ENCODE peak calls at places on chromosomes 13 and 19, in four cellular contexts. L, S, A and B are unnamed samples.

GRCh38 chr13:50934735-50935419 is 25.3 kb downstream of the RNASEH2B start:
- DNase-seq in L (no peak), S (no peak), A (no peak), B (no peak)

GRCh38 chr13:39484506-39485313 is 118.3 kb downstream of the LHFPL6 start:
- DNase-seq in L (no peak), S (peak; percentile 78), A (no peak), B (no peak)

GRCh38 chr13:82294226-82294625 is 1588.0 kb downstream of the SLITRK1 start:
- DNase-seq in L (no peak), S (no peak), A (no peak), B (no peak)

GRCh38 chr13:87671824-87672603 is 843 bp downstream of the SLITRK5 start:
- DNase-seq in L (no peak), S (peak; percentile 9), A (peak; percentile 32), B (peak; percentile 64)

GRCh38 chr13:62653371-62653770 is 1237.7 kb upstream of the PCDH20 start:
- DNase-seq in L (no peak), S (no peak), A (no peak), B (no peak)

GRCh38 chr13:46596501-46596900 is 43.5 kb downstream of the LRCH1 start:
- DNase-seq in L (no peak), S (no peak), A (no peak), B (no peak)

GRCh38 chr13:53060840-53061485 is 32.4 kb downstream of the OLFM4 start:
- DNase-seq in L (no peak), S (no peak), A (no peak), B (no peak)

GRCh38 chr13:103812966-103813365 is 746.7 kb upstream of the SLC10A2 start:
- DNase-seq in L (no peak), S (no peak), A (no peak), B (no peak)

GRCh38 chr13:93029536-93029935 is 197.1 kb upstream of the GPC6 start:
- DNase-seq in L (no peak), S (peak; percentile 65), A (no peak), B (no peak)

GRCh38 chr19:57008432-57008831 is 111.4 kb upstream of the USP29 start:
- DNase-seq in L (no peak), S (no peak), A (no peak), B (no peak)

GRCh38 chr13:38602261-38602660 is 84.6 kb upstream of the FREM2 start:
- DNase-seq in L (peak; percentile 37), S (no peak), A (no peak), B (no peak)

GRCh38 chr19:33403221-33403972 is 29.9 kb downstream of the CEBPG start:
- DNase-seq in L (no peak), S (no peak), A (peak; percentile 85), B (peak; percentile 82)

GRCh38 chr13:106052200-106052767 is 483.2 kb downstream of the EFNB2 start:
- DNase-seq in L (no peak), S (no peak), A (no peak), B (no peak)

GRCh38 chr19:39514840-39515550 is at the start of gene SELENOV:
- DNase-seq in L (no peak), S (no peak), A (no peak), B (no peak)

GRCh38 chr19:33718668-33719259 is 77.9 kb upstream of the KCTD15 start:
- DNase-seq in L (no peak), S (no peak), A (no peak), B (peak; percentile 33)

GRCh38 chr13:71712988-71713653 is 153.9 kb downstream of the DACH1 start:
- DNase-seq in L (no peak), S (no peak), A (no peak), B (no peak)

GRCh38 chr19:28154077-28154476 is 1058.9 kb downstream of the UQCRFS1 start:
- DNase-seq in L (no peak), S (no peak), A (no peak), B (no peak)

GRCh38 chr19:12802267-12803106 is 618 bp downstream of the THSD8 start:
- DNase-seq in L (no peak), S (peak; percentile 48), A (no peak), B (no peak)

GRCh38 chr19:33759356-33759755 is 37.3 kb upstream of the KCTD15 start:
- DNase-seq in L (no peak), S (no peak), A (no peak), B (no peak)

GRCh38 chr13:23496255-23496654 is 62.8 kb upstream of the SACS start:
- DNase-seq in L (no peak), S (no peak), A (no peak), B (no peak)

GRCh38 chr19:52398091-52398461 is 427 bp downstream of the ZNF528 start:
- DNase-seq in L (no peak), S (peak; percentile 59), A (peak; percentile 43), B (no peak)

GRCh38 chr19:53057904-53058579 is 13.5 kb downstream of the ERVV-2 start:
- DNase-seq in L (peak; percentile 63), S (peak; percentile 45), A (no peak), B (no peak)

GRCh38 chr13:50805805-50806204 is 37.7 kb downstream of the DLEU7 start:
- DNase-seq in L (no peak), S (peak; percentile 46), A (no peak), B (no peak)

GRCh38 chr13:40167327-40167726 is 499.1 kb downstream of the FOXO1 start:
- DNase-seq in L (no peak), S (no peak), A (no peak), B (no peak)

GRCh38 chr13:28423010-28423409 is 71.9 kb downstream of the FLT1 start:
- DNase-seq in L (peak; percentile 29), S (no peak), A (no peak), B (peak; percentile 77)

GRCh38 chr19:5863030-5863665 is 7.2 kb downstream of the FUT5 start:
- DNase-seq in L (no peak), S (no peak), A (no peak), B (no peak)

GRCh38 chr13:85405316-85405897 is 393.8 kb downstream of the SLITRK6 start:
- DNase-seq in L (no peak), S (no peak), A (no peak), B (no peak)

GRCh38 chr13:23865065-23865464 is 24.1 kb downstream of the MIPEP start:
- DNase-seq in L (no peak), S (no peak), A (no peak), B (no peak)

GRCh38 chr19:40807147-40808020 is 8.4 kb downstream of the EGLN2 start:
- DNase-seq in L (no peak), S (peak; percentile 24), A (no peak), B (peak; percentile 70)

GRCh38 chr19:47726467-47726866 is 13.2 kb downstream of the EHD2 start:
- DNase-seq in L (no peak), S (peak; percentile 61), A (no peak), B (no peak)

GRCh38 chr19:15862444-15862843 is 35.4 kb downstream of the CYP4F2 start:
- DNase-seq in L (no peak), S (no peak), A (no peak), B (no peak)

GRCh38 chr19:43780706-43781525 is at the start of gene KCNN4:
- DNase-seq in L (no peak), S (peak; percentile 85), A (peak; percentile 67), B (peak; percentile 70)

GRCh38 chr19:55347442-55348009 is 7.0 kb downstream of the COX6B2 start:
- DNase-seq in L (no peak), S (no peak), A (no peak), B (no peak)

GRCh38 chr13:63938851-63939250 is 2523.2 kb upstream of the PCDH20 start:
- DNase-seq in L (no peak), S (no peak), A (no peak), B (no peak)

GRCh38 chr13:110012102-110012739 is 225.8 kb upstream of the IRS2 start:
- DNase-seq in L (no peak), S (peak; percentile 91), A (peak; percentile 95), B (no peak)

GRCh38 chr13:61695147-61695546 is 279.5 kb upstream of the PCDH20 start:
- DNase-seq in L (no peak), S (no peak), A (no peak), B (no peak)

GRCh38 chr19:17468302-17469091 is 1.8 kb upstream of the SLC27A1 start:
- DNase-seq in L (peak; percentile 78), S (peak; percentile 55), A (no peak), B (peak; percentile 86)

GRCh38 chr13:112891477-112892401 is 77.3 kb upstream of the MCF2L start:
- DNase-seq in L (no peak), S (no peak), A (no peak), B (no peak)

GRCh38 chr13:46324976-46325375 is 62.1 kb downstream of the RUBCNL start:
- DNase-seq in L (no peak), S (peak; percentile 70), A (no peak), B (no peak)

GRCh38 chr13:33316890-33317289 is 31.3 kb upstream of the STARD13 start:
- DNase-seq in L (no peak), S (no peak), A (no peak), B (no peak)

GRCh38 chr13:48749699-48750473 is 96.2 kb downstream of the CYSLTR2 start:
- DNase-seq in L (peak; percentile 44), S (peak; percentile 100), A (peak; percentile 90), B (peak; percentile 70)
- H3K27ac ChIP-seq in L (peak overlapping the region; percentile 69), S (peak overlapping the region; percentile 63), A (peak overlapping the region; percentile 33), B (peak overlapping the region; percentile 14)

GRCh38 chr13:99418663-99419140 is 82.6 kb upstream of the TM9SF2 start:
- DNase-seq in L (peak; percentile 6), S (no peak), A (no peak), B (peak; percentile 20)
- H3K4me1 ChIP-seq in L (peaks cover 21% of the 10 kb centered on the region), S (no peaks in the 10 kb centered on the region), A (peaks cover 8% of the 10 kb centered on the region), B (no peaks in the 10 kb centered on the region)

GRCh38 chr13:75643693-75644092 is 7.6 kb downstream of the LMO7 start:
- DNase-seq in L (no peak), S (no peak), A (no peak), B (no peak)
- H3K27ac ChIP-seq in L (no peak overlapping the region), S (no peak overlapping the region), A (no peak overlapping the region), B (no peak overlapping the region)

GRCh38 chr13:73718248-73718647 is 416.0 kb downstream of the KLF12 start:
- DNase-seq in L (no peak), S (no peak), A (no peak), B (no peak)
- H3K4me1 ChIP-seq in L (no peaks in the 10 kb centered on the region), S (peaks cover 21% of the 10 kb centered on the region), A (no peaks in the 10 kb centered on the region), B (peaks cover 13% of the 10 kb centered on the region)

DNA sequence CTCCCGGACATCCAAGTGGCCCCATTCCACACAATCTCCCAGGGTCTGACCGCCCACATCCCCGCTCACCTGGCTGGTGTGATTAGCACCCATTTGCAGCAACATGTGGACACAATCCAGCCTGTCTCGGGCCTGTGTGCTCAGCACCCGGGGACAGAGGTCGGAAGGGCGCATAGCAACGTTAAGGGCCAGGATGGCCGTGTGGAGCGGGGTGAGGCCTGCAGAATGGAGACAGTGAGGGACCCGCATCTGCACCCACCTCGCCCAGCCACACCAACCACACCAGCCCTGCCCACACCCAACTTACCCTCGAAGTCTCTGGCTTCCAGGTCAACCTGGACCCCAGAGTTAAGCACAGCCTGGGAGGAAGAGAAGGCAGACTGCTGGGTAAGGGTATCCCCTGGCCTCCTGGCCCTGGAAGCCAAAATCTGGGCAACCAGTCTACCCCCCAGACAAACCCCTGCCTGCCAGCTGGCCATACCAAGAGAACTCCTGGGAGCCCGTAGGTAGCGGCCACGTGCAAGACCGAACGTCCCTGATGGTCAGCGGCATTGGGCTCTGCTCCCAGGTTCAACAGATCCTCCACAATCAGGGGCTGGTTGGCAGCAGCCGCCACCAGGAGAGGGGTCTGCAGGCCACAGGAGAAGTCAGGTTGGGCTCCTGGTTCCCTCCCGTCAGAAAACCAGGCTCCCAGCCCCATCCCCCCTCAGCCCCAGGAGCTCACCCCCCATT is 4.3 kb downstream of the NFKBID start:
- DNase-seq in L (no peak), S (no peak), A (no peak), B (no peak)
- H3K27ac ChIP-seq in L (no peak overlapping the region), S (no peak overlapping the region), A (no peak overlapping the region), B (no peak overlapping the region)